ENCODE peak calls at places on chromosomes 2 and 18, in nine cellular contexts. M is stimulated activated CD8-positive, alpha-beta memory T cell treated with anti-CD3 and anti-CD28 coated beads, Interleukin-4, amount 100 ng/mL, for 24 hours; T is MV-4-11; G is activated CD8-positive, alpha-beta T cell treated with anti-CD3 and anti-CD28 coated beads, Interleukin-2, amount 10 ng/mL, durations not matched to agents 7 days and 5 days; E is anterior cingulate cortex; H is NCI-H2081; R is HuH-7.5; K is hippocampal formation; D is pulmonary artery endothelial cell. Q is an unnamed sample.
A peak's percentile ranks its signal among the peaks of the same experiment; 100 is the strongest.

GRCh38 chr2:29053223-29053622 is 21.1 kb downstream of the PCARE start:
- DNase-seq in M (no peak), T (no peak), G (no peak), E (no peak), H (no peak), R (no peak), K (no peak), D (no peak), Q (no peak)

GRCh38 chr2:179543361-179543901 is 278.8 kb upstream of the SESTD1 start:
- DNase-seq in M (no peak), T (no peak), G (no peak), E (no peak), H (no peak), R (no peak), K (no peak), D (no peak), Q (no peak)

GRCh38 chr2:190069936-190070696 is 7.6 kb upstream of the MSTN start:
- DNase-seq in M (no peak), T (peak; percentile 48), G (peak; percentile 44), E (no peak), H (peak; percentile 44), R (no peak), K (no peak), D (peak; percentile 10), Q (no peak)

GRCh38 chr18:59904051-59904601 is 4.3 kb downstream of the PMAIP1 start:
- DNase-seq in M (no peak), T (no peak), G (no peak), E (no peak), H (no peak), R (no peak), K (no peak), D (no peak), Q (no peak)

GRCh38 chr2:175817200-175817599 is 184.9 kb downstream of the LNPK start:
- DNase-seq in M (no peak), T (no peak), G (no peak), E (no peak), H (no peak), R (no peak), K (no peak), D (no peak), Q (no peak)

GRCh38 chr2:100013892-100014677 is 128.3 kb downstream of the AFF3 start:
- DNase-seq in M (no peak), T (no peak), G (no peak), E (no peak), H (no peak), R (peak; percentile 61), K (no peak), D (no peak), Q (no peak)

GRCh38 chr18:44246001-44246400 is 434.7 kb upstream of the SETBP1 start:
- DNase-seq in M (no peak), T (no peak), G (no peak), E (no peak), H (no peak), R (no peak), K (no peak), D (no peak), Q (no peak)

GRCh38 chr2:109703076-109703475 is 88.9 kb downstream of the SOWAHC start:
- DNase-seq in M (no peak), T (no peak), G (no peak), E (no peak), H (no peak), R (no peak), K (no peak), D (no peak), Q (no peak)

GRCh38 chr2:166563894-166564293 is 69.8 kb upstream of the SCN7A start:
- DNase-seq in M (no peak), T (no peak), G (no peak), E (no peak), H (no peak), R (no peak), K (no peak), D (no peak), Q (no peak)